ENCODE peak calls at places on chromosome 18, in nine cellular contexts. U is activated CD8-positive, alpha-beta memory T cell treated with anti-CD3 and anti-CD28 coated beads, Interleukin-2, amount 50 U/mL, for 4 hours; D is T-helper 22 cell; C is activated B cell treated with CpG ODN at 0.5 μM for 24 hours; B is stimulated activated CD4-positive, alpha-beta T cell treated with anti-CD3 and anti-CD28 coated beads, Interleukin-2, amount 100 ng/mL, for 48 hours; X is right lobe of liver; G is HEK293T; H is foreskin keratinocyte; M is COR-L47. P is an unnamed sample.
A peak's percentile ranks its signal among the peaks of the same experiment; 100 is the strongest.

GRCh38 chr18:71707985-71708500 is 836.1 kb downstream of the CBLN2 start:
- DNase-seq in U (no peak), D (no peak), C (no peak), B (no peak), X (no peak), G (no peak), H (peak; percentile 89), M (no peak), P (no peak)

GRCh38 chr18:21179590-21180220 is 62.3 kb upstream of the GREB1L start:
- DNase-seq in U (peak; percentile 34), D (no peak), C (no peak), B (peak; percentile 44), X (no peak), G (peak; percentile 79), H (no peak), M (peak; percentile 88), P (no peak)

GRCh38 chr18:56789004-56789888 is 138.1 kb downstream of the WDR7 start:
- DNase-seq in U (no peak), D (no peak), C (no peak), B (peak; percentile 19), X (no peak), G (peak; percentile 13), H (peak; percentile 32), M (peak; percentile 19), P (no peak)

GRCh38 chr18:2002604-2003003 is 568.7 kb downstream of the METTL4 start:
- DNase-seq in U (no peak), D (no peak), C (no peak), B (no peak), X (no peak), G (no peak), H (no peak), M (no peak), P (no peak)

GRCh38 chr18:79849328-79850207 is 51.8 kb downstream of the KCNG2 start:
- DNase-seq in U (no peak), D (no peak), C (no peak), B (no peak), X (no peak), G (no peak), H (no peak), M (no peak), P (no peak)

GRCh38 chr18:74613390-74613789 is 15.7 kb downstream of the ZNF407 start:
- DNase-seq in U (no peak), D (no peak), C (no peak), B (no peak), X (no peak), G (no peak), H (no peak), M (no peak), P (no peak)

GRCh38 chr18:76098728-76099514 is 396.1 kb downstream of the ZNF516 start:
- DNase-seq in U (no peak), D (no peak), C (no peak), B (no peak), X (no peak), G (no peak), H (no peak), M (no peak), P (no peak)

GRCh38 chr18:63207825-63208224 is 111.7 kb downstream of the BCL2 start:
- DNase-seq in U (no peak), D (no peak), C (no peak), B (no peak), X (no peak), G (no peak), H (no peak), M (peak; percentile 50), P (no peak)

GRCh38 chr18:32040936-32041335 is 22.3 kb downstream of the RNF125 start:
- DNase-seq in U (peak; percentile 27), D (peak; percentile 53), C (no peak), B (no peak), X (no peak), G (no peak), H (no peak), M (no peak), P (no peak)

GRCh38 chr18:80200932-80201672 is 46.2 kb downstream of the PARD6G start:
- DNase-seq in U (no peak), D (no peak), C (no peak), B (no peak), X (no peak), G (no peak), H (no peak), M (peak; percentile 69), P (no peak)

GRCh38 chr18:75407468-75408437 is 19.8 kb downstream of the SMIM21 start:
- DNase-seq in U (no peak), D (no peak), C (no peak), B (no peak), X (no peak), G (no peak), H (no peak), M (no peak), P (no peak)

GRCh38 chr18:58180738-58181353 is 136.8 kb downstream of the NEDD4L start:
- DNase-seq in U (peak; percentile 66), D (peak; percentile 7), C (peak; percentile 31), B (peak; percentile 63), X (peak; percentile 61), G (peak; percentile 45), H (no peak), M (peak; percentile 63), P (peak; percentile 46)

GRCh38 chr18:30566877-30567276 is 475.7 kb downstream of the DSC3 start:
- DNase-seq in U (no peak), D (no peak), C (no peak), B (no peak), X (no peak), G (no peak), H (no peak), M (no peak), P (no peak)

GRCh38 chr18:13617826-13618515 is 108.4 kb downstream of the FAM210A start:
- DNase-seq in U (no peak), D (no peak), C (no peak), B (no peak), X (no peak), G (no peak), H (no peak), M (no peak), P (no peak)

GRCh38 chr18:60987963-60988362 is 345.3 kb upstream of the CDH20 start:
- DNase-seq in U (no peak), D (no peak), C (no peak), B (no peak), X (no peak), G (no peak), H (peak; percentile 27), M (no peak), P (no peak)

P was measured in activated naive CD8-positive, alpha-beta T cell treated with anti-CD3 and anti-CD28 coated beads, Interleukin-2, amount 10 ng/mL, durations not matched to agents 7 days and 5 days.